ENCODE peak calls at places on chromosomes 3 and 15, in eight cellular contexts. One of them, this sample, is unnamed.

GRCh38 chr15:74955017-74955416 is 1.6 kb downstream of the RPP25 start:
- DNase-seq in stomach: no peak
- DNase-seq in ovary: peak; percentile 48
- DNase-seq in sigmoid colon: no peak
- DNase-seq in H1: no peak
- DNase-seq in upper lobe of left lung: no peak
- DNase-seq in suprapubic skin: no peak
- DNase-seq in K562: no peak
- DNase-seq in this sample: no peak

GRCh38 chr3:143484851-143485512 is 363.3 kb downstream of the SLC9A9 start:
- DNase-seq in stomach: no peak
- DNase-seq in ovary: no peak
- DNase-seq in sigmoid colon: no peak
- DNase-seq in H1: no peak
- DNase-seq in upper lobe of left lung: no peak
- DNase-seq in suprapubic skin: no peak
- DNase-seq in K562: peak; percentile 25
- DNase-seq in this sample: no peak

GRCh38 chr3:197750863-197751737 is 1.4 kb downstream of the FYTTD1 start:
- DNase-seq in stomach: peak; percentile 40
- DNase-seq in ovary: peak; percentile 70
- DNase-seq in sigmoid colon: peak; percentile 90
- DNase-seq in H1: no peak
- DNase-seq in upper lobe of left lung: peak; percentile 82
- DNase-seq in suprapubic skin: peak; percentile 86
- DNase-seq in K562: no peak
- DNase-seq in this sample: no peak

GRCh38 chr3:60081381-60082095 is 1031.7 kb upstream of the CFAP20DC start:
- DNase-seq in stomach: no peak
- DNase-seq in ovary: no peak
- DNase-seq in sigmoid colon: no peak
- DNase-seq in H1: no peak
- DNase-seq in upper lobe of left lung: no peak
- DNase-seq in suprapubic skin: no peak
- DNase-seq in K562: no peak
- DNase-seq in this sample: no peak

GRCh38 chr3:38556640-38557358 is 60.7 kb downstream of the EXOG start:
- DNase-seq in stomach: no peak
- DNase-seq in ovary: no peak
- DNase-seq in sigmoid colon: peak; percentile 33
- DNase-seq in H1: no peak
- DNase-seq in upper lobe of left lung: no peak
- DNase-seq in suprapubic skin: no peak
- DNase-seq in K562: no peak
- DNase-seq in this sample: no peak

GRCh38 chr3:12582730-12583129 is 25.8 kb downstream of the MKRN2 start:
- DNase-seq in stomach: no peak
- DNase-seq in ovary: no peak
- DNase-seq in sigmoid colon: no peak
- DNase-seq in H1: no peak
- DNase-seq in upper lobe of left lung: no peak
- DNase-seq in suprapubic skin: no peak
- DNase-seq in K562: no peak
- DNase-seq in this sample: no peak

GRCh38 chr15:63833246-63833696 is 477 bp downstream of the HERC1 start:
- DNase-seq in stomach: peak; percentile 40
- DNase-seq in ovary: peak; percentile 36
- DNase-seq in sigmoid colon: peak; percentile 73
- DNase-seq in H1: no peak
- DNase-seq in upper lobe of left lung: peak; percentile 89
- DNase-seq in suprapubic skin: peak; percentile 67
- DNase-seq in K562: peak; percentile 66
- DNase-seq in this sample: no peak

GRCh38 chr15:75736256-75736655 is 23.6 kb upstream of the CSPG4 start:
- DNase-seq in stomach: no peak
- DNase-seq in ovary: no peak
- DNase-seq in sigmoid colon: peak; percentile 50
- DNase-seq in H1: no peak
- DNase-seq in upper lobe of left lung: no peak
- DNase-seq in suprapubic skin: peak; percentile 35
- DNase-seq in K562: no peak
- DNase-seq in this sample: no peak

GRCh38 chr15:81381725-81382124 is 7.7 kb upstream of the TMC3 start:
- DNase-seq in stomach: no peak
- DNase-seq in ovary: no peak
- DNase-seq in sigmoid colon: no peak
- DNase-seq in H1: no peak
- DNase-seq in upper lobe of left lung: no peak
- DNase-seq in suprapubic skin: no peak
- DNase-seq in K562: no peak
- DNase-seq in this sample: no peak

GRCh38 chr15:35737521-35737920 is 191.6 kb upstream of the DPH6 start:
- DNase-seq in stomach: no peak
- DNase-seq in ovary: no peak
- DNase-seq in sigmoid colon: no peak
- DNase-seq in H1: no peak
- DNase-seq in upper lobe of left lung: no peak
- DNase-seq in suprapubic skin: no peak
- DNase-seq in K562: no peak
- DNase-seq in this sample: no peak

GRCh38 chr15:38464675-38465074 is 10.7 kb downstream of the FAM98B start:
- DNase-seq in stomach: no peak
- DNase-seq in ovary: no peak
- DNase-seq in sigmoid colon: no peak
- DNase-seq in H1: no peak
- DNase-seq in upper lobe of left lung: no peak
- DNase-seq in suprapubic skin: no peak
- DNase-seq in K562: no peak
- DNase-seq in this sample: no peak

DNA sequence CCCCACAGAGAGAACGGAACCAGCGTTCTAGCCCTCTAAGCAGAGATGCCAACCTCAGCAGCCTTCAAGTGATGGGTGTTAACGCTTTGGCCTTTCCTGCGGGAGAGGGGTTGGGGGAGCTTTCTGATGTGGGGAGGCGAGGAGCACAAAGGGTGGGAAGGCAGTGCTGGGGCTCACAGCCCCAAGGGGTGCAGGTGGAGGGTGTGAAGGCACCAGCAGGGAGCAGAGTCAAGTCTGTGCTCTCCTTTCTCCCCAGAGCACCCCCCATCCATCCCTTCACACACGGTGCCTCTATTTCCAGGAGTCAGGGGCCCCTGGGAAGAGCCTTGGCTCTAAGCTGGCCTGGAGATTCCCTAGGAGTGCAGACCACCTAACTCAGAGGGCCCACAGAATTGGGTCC is 4.1 kb downstream of the C15orf62 start:
- DNase-seq in stomach: no peak
- DNase-seq in ovary: no peak
- DNase-seq in sigmoid colon: no peak
- DNase-seq in H1: no peak
- DNase-seq in upper lobe of left lung: no peak
- DNase-seq in suprapubic skin: no peak
- DNase-seq in K562: no peak
- DNase-seq in this sample: no peak
- H3K36me3 ChIP-seq in stomach: peaks cover 86% of the 10 kb centered on the region
- H3K36me3 ChIP-seq in ovary: no peaks in the 10 kb centered on the region
- H3K36me3 ChIP-seq in sigmoid colon: peaks cover 29% of the 10 kb centered on the region
- H3K36me3 ChIP-seq in H1: no peaks in the 10 kb centered on the region
- H3K36me3 ChIP-seq in upper lobe of left lung: peaks cover 83% of the 10 kb centered on the region
- H3K36me3 ChIP-seq in suprapubic skin: peaks cover 55% of the 10 kb centered on the region
- H3K36me3 ChIP-seq in K562: peaks cover 53% of the 10 kb centered on the region
- H3K36me3 ChIP-seq in this sample: peaks cover 69% of the 10 kb centered on the region

GRCh38 chr15:71515375-71516186 is 294.8 kb upstream of the NR2E3 start:
- DNase-seq in stomach: no peak
- DNase-seq in ovary: no peak
- DNase-seq in sigmoid colon: no peak
- DNase-seq in H1: no peak
- DNase-seq in upper lobe of left lung: no peak
- DNase-seq in suprapubic skin: no peak
- DNase-seq in K562: no peak
- DNase-seq in this sample: no peak

GRCh38 chr15:71517751-71518150 is 292.6 kb upstream of the NR2E3 start:
- DNase-seq in stomach: no peak
- DNase-seq in ovary: no peak
- DNase-seq in sigmoid colon: no peak
- DNase-seq in H1: no peak
- DNase-seq in upper lobe of left lung: no peak
- DNase-seq in suprapubic skin: no peak
- DNase-seq in K562: no peak
- DNase-seq in this sample: no peak

DNA sequence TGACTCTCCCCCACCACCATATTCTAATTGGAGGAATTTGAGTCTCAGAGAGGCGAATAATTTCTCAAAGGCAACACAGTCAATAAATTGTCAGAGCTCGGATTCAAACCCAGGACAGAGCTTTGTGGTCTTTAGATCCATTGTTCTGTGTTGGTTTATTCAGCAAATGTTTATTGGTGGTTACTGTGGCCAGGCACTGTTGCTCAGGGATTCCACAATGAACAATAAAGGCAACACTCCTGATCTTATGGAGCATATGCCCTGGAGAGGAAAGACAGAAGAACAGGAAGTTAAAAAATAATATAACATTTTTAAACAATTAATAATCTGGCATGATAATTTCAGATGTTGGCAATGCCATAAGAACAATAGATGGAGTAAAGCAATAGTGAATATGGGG is 291.7 kb upstream of the NR2E3 start:
- DNase-seq in stomach: no peak
- DNase-seq in ovary: no peak
- DNase-seq in sigmoid colon: no peak
- DNase-seq in H1: no peak
- DNase-seq in upper lobe of left lung: no peak
- DNase-seq in suprapubic skin: no peak
- DNase-seq in K562: no peak
- DNase-seq in this sample: no peak
- H3K27me3 ChIP-seq in stomach: no peaks in the 10 kb centered on the region
- H3K27me3 ChIP-seq in ovary: no peaks in the 10 kb centered on the region
- H3K27me3 ChIP-seq in sigmoid colon: no peaks in the 10 kb centered on the region
- H3K27me3 ChIP-seq in H1: no peaks in the 10 kb centered on the region
- H3K27me3 ChIP-seq in upper lobe of left lung: no peaks in the 10 kb centered on the region
- H3K27me3 ChIP-seq in suprapubic skin: no peaks in the 10 kb centered on the region
- H3K27me3 ChIP-seq in K562: no peaks in the 10 kb centered on the region
- H3K27me3 ChIP-seq in this sample: no peaks in the 10 kb centered on the region

DNA sequence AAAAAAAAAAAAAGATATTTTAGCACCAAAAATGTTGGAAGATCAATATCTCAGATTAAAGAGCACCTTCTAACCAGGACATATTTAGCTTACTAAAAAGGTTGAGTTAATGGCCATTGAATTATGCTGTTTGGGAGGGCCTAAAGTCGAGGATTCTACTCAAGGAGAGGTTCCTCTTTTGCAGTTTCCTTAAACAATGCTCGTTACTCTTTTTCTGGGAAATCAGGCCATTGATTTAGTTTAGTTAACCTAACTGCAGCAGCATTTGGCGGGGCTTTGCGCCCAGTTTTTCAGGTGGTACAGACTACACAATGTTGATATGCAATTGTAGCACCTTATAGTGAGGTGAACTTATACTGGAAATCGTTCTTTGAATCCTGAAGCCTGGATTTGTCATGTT is 6.8 kb downstream of the ABHD2 start:
- DNase-seq in stomach: no peak
- DNase-seq in ovary: no peak
- DNase-seq in sigmoid colon: peak; percentile 35
- DNase-seq in H1: no peak
- DNase-seq in upper lobe of left lung: no peak
- DNase-seq in suprapubic skin: no peak
- DNase-seq in K562: no peak
- DNase-seq in this sample: no peak
- TF ChIP-seq EP300 in stomach: no peak
- TF ChIP-seq EP300 in ovary: no peak
- TF ChIP-seq EP300 in sigmoid colon: no peak
- TF ChIP-seq EP300 in H1: no peak
- TF ChIP-seq EP300 in upper lobe of left lung: no peak
- TF ChIP-seq EP300 in suprapubic skin: no peak
- TF ChIP-seq EP300 in K562: no peak
- TF ChIP-seq EP300 in this sample: no peak

GRCh38 chr3:16357698-16358097 is 92.7 kb downstream of the OXNAD1 start:
- DNase-seq in stomach: no peak
- DNase-seq in ovary: no peak
- DNase-seq in sigmoid colon: no peak
- DNase-seq in H1: no peak
- DNase-seq in upper lobe of left lung: no peak
- DNase-seq in suprapubic skin: no peak
- DNase-seq in K562: no peak
- DNase-seq in this sample: no peak
- H3K36me3 ChIP-seq in stomach: peaks cover 23% of the 10 kb centered on the region
- H3K36me3 ChIP-seq in ovary: no peaks in the 10 kb centered on the region
- H3K36me3 ChIP-seq in sigmoid colon: no peaks in the 10 kb centered on the region
- H3K36me3 ChIP-seq in H1: no peaks in the 10 kb centered on the region
- H3K36me3 ChIP-seq in upper lobe of left lung: peaks cover 8% of the 10 kb centered on the region
- H3K36me3 ChIP-seq in suprapubic skin: peaks cover 15% of the 10 kb centered on the region
- H3K36me3 ChIP-seq in K562: no peaks in the 10 kb centered on the region
- H3K36me3 ChIP-seq in this sample: peaks cover 21% of the 10 kb centered on the region

DNA sequence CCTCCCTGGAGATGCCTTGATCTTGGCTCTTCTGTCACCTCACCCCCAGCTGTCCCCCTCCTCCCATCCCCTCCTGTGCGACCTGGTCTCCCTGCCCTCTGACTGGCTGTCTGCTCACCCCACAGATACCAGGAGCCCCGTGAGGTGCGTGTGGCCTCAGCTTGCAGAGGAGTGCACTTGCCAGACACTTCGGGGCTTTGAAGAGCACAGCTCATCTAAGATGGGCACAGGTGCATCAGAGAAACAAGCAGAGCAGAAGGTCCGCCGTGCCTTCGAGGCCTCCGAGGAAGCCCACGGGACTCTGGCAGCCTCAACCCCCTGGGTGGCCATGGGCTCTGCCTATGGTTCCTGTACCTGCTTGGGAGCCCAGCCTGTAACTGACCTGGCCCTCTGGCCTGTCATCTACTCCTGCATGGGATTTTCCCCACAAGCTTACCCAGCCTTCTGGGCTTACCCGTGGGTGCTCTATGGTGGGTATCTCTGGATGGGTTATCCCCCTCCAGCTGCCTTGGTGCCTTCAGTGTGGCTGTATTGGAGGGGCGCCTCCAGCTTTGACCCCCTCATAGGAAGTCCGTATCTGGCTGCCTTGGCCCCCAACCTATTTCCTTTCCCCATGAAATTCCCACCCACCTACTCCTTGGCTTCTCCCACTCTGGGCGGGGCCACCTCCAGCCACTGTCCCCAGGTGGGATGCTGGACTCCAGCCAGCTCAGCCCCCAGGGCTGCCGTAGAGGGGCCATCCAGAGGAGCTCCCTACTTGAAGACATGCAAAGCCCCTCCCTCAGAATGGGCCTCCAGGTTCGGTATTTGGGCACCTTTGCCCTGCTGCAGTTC is 3.8 kb downstream of the PRR23E start:
- DNase-seq in stomach: peak; percentile 22
- DNase-seq in ovary: no peak
- DNase-seq in sigmoid colon: peak; percentile 57
- DNase-seq in H1: no peak
- DNase-seq in upper lobe of left lung: no peak
- DNase-seq in suprapubic skin: no peak
- DNase-seq in K562: no peak
- DNase-seq in this sample: no peak
- H3K27me3 ChIP-seq in stomach: peaks cover 35% of the 10 kb centered on the region
- H3K27me3 ChIP-seq in ovary: no peaks in the 10 kb centered on the region
- H3K27me3 ChIP-seq in sigmoid colon: no peaks in the 10 kb centered on the region
- H3K27me3 ChIP-seq in H1: no peaks in the 10 kb centered on the region
- H3K27me3 ChIP-seq in upper lobe of left lung: no peaks in the 10 kb centered on the region
- H3K27me3 ChIP-seq in suprapubic skin: peaks cover 23% of the 10 kb centered on the region
- H3K27me3 ChIP-seq in K562: no peaks in the 10 kb centered on the region
- H3K27me3 ChIP-seq in this sample: peaks cover 25% of the 10 kb centered on the region